ENCODE peak calls at places on chromosomes 6 and 20, in four cellular contexts. Z is EH, D is mammary epithelial cell, H is NCI-H345. Y is an unnamed sample.

GRCh38 chr6:145199961-145200360 is 535.4 kb downstream of the EPM2A start:
- DNase-seq in Z (peak), D (peak), H (peak), Y (no peak)

GRCh38 chr6:45626087-45626891 is 248.6 kb upstream of the SUPT3H start:
- DNase-seq in Z (peak), D (peak), H (no peak), Y (no peak)

GRCh38 chr6:106448000-106448426 is 87.5 kb downstream of the CRYBG1 start:
- DNase-seq in Z (no peak), D (no peak), H (no peak), Y (no peak)

GRCh38 chr20:50593005-50593335 is 82.8 kb downstream of the PTPN1 start:
- DNase-seq in Z (no peak), D (no peak), H (no peak), Y (no peak)

GRCh38 chr6:168793649-168794048 is 352.7 kb downstream of the SMOC2 start:
- DNase-seq in Z (no peak), D (no peak), H (no peak), Y (no peak)

GRCh38 chr6:169383265-169383664 is 129.6 kb upstream of the THBS2 start:
- DNase-seq in Z (no peak), D (no peak), H (no peak), Y (no peak)

GRCh38 chr6:33384581-33385020 is 7.0 kb upstream of the KIFC1 start:
- DNase-seq in Z (peak), D (peak), H (no peak), Y (no peak)

GRCh38 chr6:45724511-45724910 is 291.1 kb downstream of the CLIC5 start:
- DNase-seq in Z (peak), D (peak), H (no peak), Y (no peak)

GRCh38 chr20:10228330-10228729 is 9.7 kb downstream of the SNAP25 start:
- DNase-seq in Z (no peak), D (peak), H (peak), Y (no peak)

GRCh38 chr6:159608961-159609673 is 83.9 kb downstream of the SOD2 start:
- DNase-seq in Z (peak), D (peak), H (peak), Y (no peak)

GRCh38 chr6:134352786-134353480 is 35.0 kb upstream of the SGK1 start:
- DNase-seq in Z (peak), D (peak), H (no peak), Y (no peak)

GRCh38 chr6:54238407-54238806 is 69.8 kb upstream of the TINAG start:
- DNase-seq in Z (peak), D (no peak), H (no peak), Y (no peak)

GRCh38 chr6:81575446-81575845 is 177.0 kb downstream of the TENT5A start:
- DNase-seq in Z (peak), D (no peak), H (no peak), Y (no peak)

GRCh38 chr6:140752234-140752633 is 1377.8 kb upstream of the CITED2 start:
- DNase-seq in Z (no peak), D (no peak), H (no peak), Y (no peak)

Y was measured in NCI-H2171.